ENCODE peak calls at places on chromosomes 3 and 15, in eight cellular contexts. J is sigmoid colon, B is suprapubic skin, R is stomach, W is HepG2, U is GM12878, K is transverse colon, E is breast epithelium. P is an unnamed sample. For H3K9me3, the result is how much of the 10 kb centered on the place peaks cover.

GRCh38 chr15:68614621-68615035 is 35.8 kb downstream of the CORO2B start:
- DNase-seq in J (peak), B (no peak), R (no peak), W (no peak), U (no peak), K (no peak), E (no peak), P (no peak)

GRCh38 chr3:134675726-134676252 is 25.0 kb upstream of the KY start:
- DNase-seq in J (no peak), B (no peak), R (no peak), W (no peak), U (no peak), K (no peak), E (no peak), P (no peak)

GRCh38 chr15:43102181-43102580 is 3.7 kb downstream of the UBR1 start:
- DNase-seq in J (no peak), B (no peak), R (no peak), W (no peak), U (no peak), K (no peak), E (no peak), P (no peak)

GRCh38 chr3:52259035-52259434 is 13.5 kb downstream of the PPM1M start:
- DNase-seq in J (no peak), B (no peak), R (no peak), W (no peak), U (no peak), K (no peak), E (no peak), P (no peak)

GRCh38 chr3:11995061-11995460 is 9.1 kb upstream of the SYN2 start:
- DNase-seq in J (no peak), B (no peak), R (no peak), W (no peak), U (no peak), K (no peak), E (no peak), P (no peak)

GRCh38 chr3:52520716-52521487 is 12.8 kb downstream of the NT5DC2 start:
- DNase-seq in J (no peak), B (no peak), R (no peak), W (no peak), U (no peak), K (no peak), E (no peak), P (no peak)

GRCh38 chr15:91965501-91966180 is 112.1 kb downstream of the SLCO3A1 start:
- DNase-seq in J (no peak), B (no peak), R (no peak), W (no peak), U (no peak), K (no peak), E (peak), P (no peak)

GRCh38 chr3:170056710-170057454 is 19.1 kb downstream of the GPR160 start:
- DNase-seq in J (no peak), B (no peak), R (no peak), W (no peak), U (peak), K (no peak), E (no peak), P (no peak)

GRCh38 chr3:9508781-9509180 is 44.8 kb downstream of the LHFPL4 start:
- DNase-seq in J (no peak), B (peak), R (no peak), W (no peak), U (no peak), K (no peak), E (no peak), P (no peak)

GRCh38 chr15:65086680-65087111 is 10.2 kb downstream of the KBTBD13 start:
- DNase-seq in J (peak), B (no peak), R (no peak), W (no peak), U (no peak), K (no peak), E (peak), P (no peak)

GRCh38 chr3:70264122-70264780 is 48.2 kb downstream of the MDFIC2 start:
- DNase-seq in J (no peak), B (no peak), R (peak), W (peak), U (no peak), K (peak), E (no peak), P (no peak)

GRCh38 chr3:18586076-18586475 is 160.9 kb upstream of the SATB1 start:
- DNase-seq in J (no peak), B (no peak), R (no peak), W (no peak), U (no peak), K (no peak), E (no peak), P (no peak)

GRCh38 chr15:97598353-97598798 is 362.1 kb upstream of the ARRDC4 start:
- DNase-seq in J (no peak), B (no peak), R (no peak), W (no peak), U (no peak), K (no peak), E (no peak), P (no peak)

GRCh38 chr3:156535162-156535627 is 19.7 kb downstream of the SSR3 start:
- DNase-seq in J (peak), B (no peak), R (peak), W (peak), U (no peak), K (peak), E (peak), P (no peak)

GRCh38 chr3:195583831-195584542 is at the start of gene APOD:
- DNase-seq in J (peak), B (peak), R (no peak), W (no peak), U (no peak), K (peak), E (peak), P (no peak)

GRCh38 chr3:155202626-155203025 is 90.9 kb downstream of the STRIT1 start:
- DNase-seq in J (no peak), B (no peak), R (no peak), W (no peak), U (no peak), K (no peak), E (no peak), P (peak)

GRCh38 chr15:73074241-73074640 is 22.0 kb downstream of the NEO1 start:
- DNase-seq in J (no peak), B (no peak), R (no peak), W (no peak), U (no peak), K (no peak), E (no peak), P (no peak)

GRCh38 chr3:101720851-101721649 is 3.4 kb upstream of the CEP97 start:
- DNase-seq in J (no peak), B (no peak), R (no peak), W (no peak), U (no peak), K (no peak), E (no peak), P (no peak)

GRCh38 chr3:186070550-186070949 is 38.3 kb downstream of the ETV5 start:
- DNase-seq in J (no peak), B (no peak), R (no peak), W (peak), U (no peak), K (no peak), E (no peak), P (no peak)

GRCh38 chr3:141707741-141708203 is 30.3 kb upstream of the RNF7 start:
- DNase-seq in J (no peak), B (no peak), R (no peak), W (no peak), U (no peak), K (no peak), E (no peak), P (no peak)

GRCh38 chr15:93319121-93319814 is 230.3 kb upstream of the RGMA start:
- DNase-seq in J (no peak), B (no peak), R (no peak), W (no peak), U (no peak), K (no peak), E (no peak), P (no peak)
- H3K9me3 ChIP-seq in J (under half), B (under half), R (under half), W (under half), U (under half), K (under half), E (under half), P (under half)

DNA sequence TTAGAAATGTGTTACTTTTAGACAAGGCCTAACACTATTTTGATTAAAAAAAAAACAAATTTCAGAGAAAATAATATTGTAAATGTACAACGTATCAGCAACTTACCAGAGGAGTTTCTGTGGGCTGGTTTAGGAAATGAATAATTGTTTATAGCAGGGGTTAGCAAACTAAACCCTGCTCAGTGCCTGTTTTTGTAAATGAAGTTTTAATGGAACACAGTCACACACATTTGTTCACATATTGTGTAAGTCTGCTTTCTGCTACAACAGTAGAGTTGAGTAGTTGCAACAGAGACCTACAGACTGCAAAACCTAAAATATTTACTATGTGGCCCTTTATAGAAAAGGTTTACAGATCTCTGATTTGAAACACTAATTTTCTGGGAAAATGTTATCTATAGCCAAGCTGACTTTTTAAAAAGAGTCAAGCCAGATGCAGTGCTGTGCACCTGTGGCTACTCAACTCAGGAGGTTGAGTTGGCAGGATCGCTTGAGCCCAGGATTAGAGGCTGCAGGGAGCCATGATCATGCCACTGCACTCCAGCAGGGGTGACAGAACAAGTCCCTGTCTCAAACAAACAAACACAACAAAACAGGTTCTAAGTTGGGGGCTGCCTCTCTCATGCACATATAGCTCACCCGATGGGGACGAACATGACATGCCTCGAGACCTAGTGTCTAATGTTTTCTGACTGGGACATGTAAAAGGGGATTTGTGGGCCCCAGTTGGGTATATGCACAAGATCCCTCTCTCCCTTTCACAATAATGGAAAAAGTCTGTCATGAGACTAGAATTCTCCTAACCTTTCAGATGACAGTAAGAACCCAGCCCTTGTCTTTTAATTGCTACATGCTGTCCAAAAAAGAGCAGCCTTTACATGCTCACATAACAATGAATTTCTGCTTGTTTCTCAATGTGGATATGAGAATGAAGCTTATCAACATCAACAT is 182.5 kb downstream of the TNIK start:
- DNase-seq in J (no peak), B (no peak), R (no peak), W (no peak), U (no peak), K (no peak), E (no peak), P (no peak)
- TF ChIP-seq POLR2AphosphoS5 in J (no peak), B (no peak), R (peak), W (no peak), U (no peak), K (no peak), E (no peak), P (no peak)

GRCh38 chr3:43013743-43014155 is 34.6 kb downstream of the GASK1A start:
- DNase-seq in J (no peak), B (peak), R (no peak), W (no peak), U (no peak), K (no peak), E (no peak), P (no peak)
- H3K9me3 ChIP-seq in J (under half), B (under half), R (under half), W (half or more), U (under half), K (under half), E (under half), P (under half)

GRCh38 chr3:57973715-57974477 is 34.3 kb upstream of the FLNB start:
- DNase-seq in J (no peak), B (no peak), R (no peak), W (no peak), U (no peak), K (no peak), E (no peak), P (no peak)

GRCh38 chr3:57971975-57972374 is 36.2 kb upstream of the FLNB start:
- DNase-seq in J (no peak), B (no peak), R (peak), W (no peak), U (no peak), K (peak), E (no peak), P (no peak)

GRCh38 chr3:57977755-57978715 is 30.2 kb upstream of the FLNB start:
- DNase-seq in J (no peak), B (no peak), R (no peak), W (peak), U (no peak), K (peak), E (no peak), P (no peak)

GRCh38 chr3:57972421-57973111 is 35.7 kb upstream of the FLNB start:
- DNase-seq in J (no peak), B (no peak), R (peak), W (no peak), U (no peak), K (peak), E (peak), P (no peak)

DNA sequence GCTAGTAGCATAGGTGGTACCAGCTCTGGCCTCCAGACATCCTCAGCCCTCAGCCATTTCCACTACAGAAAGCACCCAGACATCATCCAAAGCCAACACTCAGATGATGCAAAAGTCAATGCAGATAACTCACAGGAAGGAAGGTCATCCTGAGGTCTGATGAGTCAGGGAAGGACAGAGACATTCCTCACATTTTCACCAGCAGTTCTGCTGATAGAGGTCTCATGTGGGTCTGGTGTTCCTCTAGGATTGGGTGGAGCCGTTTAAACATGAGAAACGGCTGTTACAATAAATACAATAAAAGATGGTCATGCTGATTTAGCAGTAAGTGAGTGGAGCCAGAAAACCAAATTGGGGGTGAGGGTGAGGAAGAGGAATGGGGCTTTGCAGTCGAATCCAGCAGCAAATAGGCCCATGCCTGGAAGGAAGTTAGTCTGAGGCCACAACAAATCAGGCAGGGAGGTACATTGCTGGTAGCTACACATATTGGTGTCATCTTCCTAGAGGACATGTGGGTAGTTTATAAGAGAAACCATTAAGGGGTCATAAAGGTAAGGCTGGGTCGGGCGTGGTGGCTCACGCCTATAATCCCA is 33.3 kb upstream of the FLNB start:
- DNase-seq in J (no peak), B (no peak), R (no peak), W (peak), U (no peak), K (no peak), E (no peak), P (no peak)
- TF ChIP-seq POLR2AphosphoS5 in J (peak), B (no peak), R (no peak), W (no peak), U (no peak), K (peak), E (no peak), P (no peak)

DNA sequence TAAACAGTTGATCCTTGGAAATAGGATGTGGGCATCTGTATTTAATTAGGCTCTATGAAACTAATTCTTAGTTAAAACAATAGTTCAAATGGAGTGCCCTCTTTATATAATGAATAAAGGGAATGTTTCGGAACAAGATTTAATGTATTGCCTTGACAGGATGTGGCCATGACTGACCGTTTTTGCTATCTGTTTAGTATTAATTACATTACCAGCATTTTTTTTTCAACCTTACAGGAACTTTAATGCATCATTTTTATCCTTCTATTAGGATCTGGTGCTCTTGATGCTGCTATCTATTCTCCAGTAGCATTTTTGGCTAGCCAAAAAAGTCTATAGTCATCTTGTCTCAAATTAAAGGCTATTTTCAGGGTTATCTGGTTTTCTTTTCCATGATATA is 340.9 kb downstream of the GRM7 start:
- DNase-seq in J (no peak), B (no peak), R (no peak), W (no peak), U (no peak), K (no peak), E (no peak), P (no peak)
- H3K9me3 ChIP-seq in J (under half), B (under half), R (under half), W (half or more), U (under half), K (under half), E (under half), P (under half)

GRCh38 chr3:153162513-153163348 is 705 bp downstream of the RAP2B start:
- DNase-seq in J (peak), B (peak), R (peak), W (no peak), U (no peak), K (peak), E (peak), P (no peak)
- TF ChIP-seq POLR2AphosphoS5 in J (no peak), B (no peak), R (no peak), W (no peak), U (no peak), K (no peak), E (peak), P (no peak)

GRCh38 chr15:93460717-93461116 is 371.7 kb upstream of the RGMA start:
- DNase-seq in J (no peak), B (no peak), R (no peak), W (no peak), U (peak), K (no peak), E (no peak), P (no peak)

GRCh38 chr15:93462690-93463089 is 373.7 kb upstream of the RGMA start:
- DNase-seq in J (no peak), B (no peak), R (no peak), W (no peak), U (no peak), K (no peak), E (no peak), P (no peak)

GRCh38 chr15:93454788-93455187 is 365.8 kb upstream of the RGMA start:
- DNase-seq in J (no peak), B (no peak), R (no peak), W (no peak), U (no peak), K (no peak), E (no peak), P (no peak)

GRCh38 chr15:93459396-93459795 is 370.4 kb upstream of the RGMA start:
- DNase-seq in J (no peak), B (no peak), R (no peak), W (no peak), U (no peak), K (no peak), E (no peak), P (no peak)

GRCh38 chr15:93458567-93458966 is 369.6 kb upstream of the RGMA start:
- DNase-seq in J (no peak), B (no peak), R (no peak), W (no peak), U (no peak), K (no peak), E (no peak), P (no peak)
- H3K9me3 ChIP-seq in J (under half), B (under half), R (under half), W (under half), U (under half), K (under half), E (under half), P (under half)

DNA sequence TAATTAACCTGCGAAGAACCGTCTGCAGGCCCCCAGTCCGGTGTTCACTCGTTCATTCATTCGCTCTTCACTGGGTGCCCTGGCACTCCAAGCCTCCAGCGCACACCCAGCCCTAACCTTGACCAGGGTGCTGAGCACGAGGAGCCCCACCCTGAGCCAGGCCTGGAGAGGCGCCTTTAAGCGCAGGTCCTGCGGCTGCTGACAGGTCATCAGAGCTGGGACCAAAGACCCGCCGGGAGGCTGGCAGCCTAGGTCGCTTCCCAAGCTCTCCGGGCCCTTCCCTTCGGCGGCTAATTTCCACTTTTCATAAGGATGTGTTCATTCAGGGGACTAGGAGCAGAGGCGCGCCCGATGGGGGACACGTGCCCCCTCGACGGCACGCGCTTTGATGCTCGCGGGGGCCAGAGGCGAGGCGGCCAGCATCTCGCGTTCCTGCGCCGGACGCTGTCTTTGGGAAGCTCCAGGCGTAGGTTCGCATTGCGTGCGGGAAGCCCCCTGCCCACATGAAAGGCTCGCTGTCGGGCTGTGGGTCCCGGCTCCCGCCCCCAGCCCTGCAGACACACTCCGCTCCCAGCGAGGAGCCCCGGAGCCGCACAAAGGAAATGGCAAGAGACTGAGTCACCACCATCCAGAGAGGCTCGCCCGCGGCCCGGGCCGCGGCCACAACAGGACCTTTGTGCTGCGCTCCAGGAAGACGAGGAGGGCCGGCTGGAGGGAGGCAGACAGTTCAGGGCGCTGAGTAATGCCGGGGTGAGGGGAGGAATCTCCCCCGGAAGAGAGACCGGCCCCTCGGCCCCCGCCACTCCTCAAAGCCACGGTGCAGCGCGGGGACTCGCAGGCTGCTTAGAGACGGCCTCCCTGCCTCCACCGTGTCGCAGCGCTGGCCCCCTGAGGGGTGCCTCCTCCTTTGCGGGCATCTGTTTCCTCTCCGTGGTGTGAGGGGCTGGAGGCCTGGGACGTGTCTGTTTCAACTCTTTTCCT is 266.4 kb upstream of the HES1 start:
- DNase-seq in J (peak), B (no peak), R (no peak), W (no peak), U (no peak), K (no peak), E (peak), P (no peak)
- TF ChIP-seq POLR2AphosphoS5 in J (no peak), B (no peak), R (no peak), W (no peak), U (no peak), K (no peak), E (no peak), P (no peak)